ENCODE peak calls at places on chromosomes 11 and 22, in nine cellular contexts. One of them, this sample, is unnamed.

GRCh38 chr11:89184021-89184420 is 6.3 kb downstream of the TYR start:
- DNase-seq in cardiac muscle cell: no peak
- DNase-seq in psoas muscle: no peak
- DNase-seq in neural progenitor cell: no peak
- DNase-seq in ovary: no peak
- DNase-seq in PC-3: peak; percentile 26
- DNase-seq in colonic mucosa: no peak
- DNase-seq in right lobe of liver: no peak
- DNase-seq in IMR-90: peak; percentile 55
- DNase-seq in this sample: no peak

GRCh38 chr22:17065433-17065832 is 19.4 kb upstream of the IL17RA start:
- DNase-seq in right lobe of liver: no peak
- DNase-seq in PC-3: no peak
- DNase-seq in cardiac muscle cell: no peak
- DNase-seq in colonic mucosa: no peak
- DNase-seq in neural progenitor cell: no peak
- DNase-seq in IMR-90: no peak
- DNase-seq in psoas muscle: peak; percentile 60
- DNase-seq in ovary: no peak
- DNase-seq in this sample: no peak

GRCh38 chr11:132846080-132846479 is 686.2 kb downstream of the OPCML start:
- DNase-seq in right lobe of liver: no peak
- DNase-seq in IMR-90: no peak
- DNase-seq in cardiac muscle cell: no peak
- DNase-seq in psoas muscle: no peak
- DNase-seq in PC-3: no peak
- DNase-seq in colonic mucosa: no peak
- DNase-seq in neural progenitor cell: no peak
- DNase-seq in ovary: no peak
- DNase-seq in this sample: no peak

GRCh38 chr22:17131686-17132085 is 10.5 kb upstream of the TMEM121B start:
- DNase-seq in psoas muscle: no peak
- DNase-seq in neural progenitor cell: peak; percentile 65
- DNase-seq in right lobe of liver: no peak
- DNase-seq in cardiac muscle cell: no peak
- DNase-seq in IMR-90: no peak
- DNase-seq in ovary: no peak
- DNase-seq in PC-3: no peak
- DNase-seq in colonic mucosa: no peak
- DNase-seq in this sample: no peak

GRCh38 chr11:93468286-93468685 is 74.9 kb downstream of the SMCO4 start:
- DNase-seq in PC-3: no peak
- DNase-seq in colonic mucosa: no peak
- DNase-seq in cardiac muscle cell: no peak
- DNase-seq in IMR-90: no peak
- DNase-seq in psoas muscle: no peak
- DNase-seq in neural progenitor cell: no peak
- DNase-seq in right lobe of liver: no peak
- DNase-seq in ovary: no peak
- DNase-seq in this sample: no peak

GRCh38 chr11:69122642-69123431 is 32.9 kb upstream of the SMIM38 start:
- DNase-seq in psoas muscle: peak; percentile 59
- DNase-seq in PC-3: peak; percentile 100
- DNase-seq in ovary: peak; percentile 59
- DNase-seq in colonic mucosa: peak; percentile 92
- DNase-seq in cardiac muscle cell: peak; percentile 69
- DNase-seq in neural progenitor cell: peak; percentile 80
- DNase-seq in right lobe of liver: no peak
- DNase-seq in IMR-90: peak; percentile 70
- DNase-seq in this sample: peak; percentile 58

GRCh38 chr22:45504703-45505341 is 2.1 kb downstream of the FBLN1 start:
- DNase-seq in cardiac muscle cell: peak; percentile 81
- DNase-seq in psoas muscle: peak; percentile 79
- DNase-seq in colonic mucosa: no peak
- DNase-seq in right lobe of liver: no peak
- DNase-seq in ovary: peak; percentile 71
- DNase-seq in IMR-90: peak; percentile 37
- DNase-seq in neural progenitor cell: peak; percentile 95
- DNase-seq in PC-3: no peak
- DNase-seq in this sample: no peak

GRCh38 chr11:68982134-68982533 is 1.3 kb upstream of the MRGPRD start:
- DNase-seq in ovary: no peak
- DNase-seq in PC-3: no peak
- DNase-seq in neural progenitor cell: no peak
- DNase-seq in psoas muscle: no peak
- DNase-seq in IMR-90: no peak
- DNase-seq in colonic mucosa: no peak
- DNase-seq in cardiac muscle cell: no peak
- DNase-seq in right lobe of liver: no peak
- DNase-seq in this sample: no peak

GRCh38 chr11:130611791-130612251 is 163.4 kb downstream of the ADAMTS15 start:
- DNase-seq in right lobe of liver: no peak
- DNase-seq in IMR-90: peak; percentile 88
- DNase-seq in colonic mucosa: no peak
- DNase-seq in ovary: no peak
- DNase-seq in PC-3: peak; percentile 52
- DNase-seq in cardiac muscle cell: peak; percentile 78
- DNase-seq in neural progenitor cell: no peak
- DNase-seq in psoas muscle: no peak
- DNase-seq in this sample: peak; percentile 66

GRCh38 chr11:131038597-131038996 is 122.3 kb upstream of the SNX19 start:
- DNase-seq in IMR-90: no peak
- DNase-seq in colonic mucosa: no peak
- DNase-seq in psoas muscle: no peak
- DNase-seq in cardiac muscle cell: peak; percentile 29
- DNase-seq in neural progenitor cell: peak; percentile 51
- DNase-seq in PC-3: peak; percentile 79
- DNase-seq in ovary: no peak
- DNase-seq in right lobe of liver: no peak
- DNase-seq in this sample: peak; percentile 31

GRCh38 chr11:130801287-130802146 is 114.8 kb downstream of the SNX19 start:
- DNase-seq in cardiac muscle cell: no peak
- DNase-seq in psoas muscle: no peak
- DNase-seq in colonic mucosa: no peak
- DNase-seq in ovary: no peak
- DNase-seq in IMR-90: peak; percentile 53
- DNase-seq in PC-3: peak; percentile 96
- DNase-seq in right lobe of liver: no peak
- DNase-seq in neural progenitor cell: no peak
- DNase-seq in this sample: peak; percentile 28

GRCh38 chr11:46248270-46249102 is 29.0 kb upstream of the CREB3L1 start:
- DNase-seq in right lobe of liver: no peak
- DNase-seq in PC-3: peak; percentile 87
- DNase-seq in colonic mucosa: no peak
- DNase-seq in ovary: no peak
- DNase-seq in cardiac muscle cell: peak; percentile 93
- DNase-seq in psoas muscle: no peak
- DNase-seq in neural progenitor cell: no peak
- DNase-seq in IMR-90: peak; percentile 98
- DNase-seq in this sample: peak; percentile 98

GRCh38 chr22:31488988-31489617 is 539 bp downstream of the EIF4ENIF1 start:
- DNase-seq in psoas muscle: peak; percentile 71
- DNase-seq in IMR-90: peak; percentile 7
- DNase-seq in right lobe of liver: peak; percentile 63
- DNase-seq in ovary: peak; percentile 62
- DNase-seq in colonic mucosa: peak; percentile 45
- DNase-seq in neural progenitor cell: peak; percentile 72
- DNase-seq in cardiac muscle cell: peak; percentile 46
- DNase-seq in PC-3: peak; percentile 4
- DNase-seq in this sample: peak; percentile 9

GRCh38 chr11:62560566-62561103 is 13.1 kb downstream of the EEF1G start:
- DNase-seq in right lobe of liver: peak; percentile 79
- DNase-seq in ovary: peak; percentile 87
- DNase-seq in IMR-90: peak; percentile 98
- DNase-seq in psoas muscle: peak; percentile 94
- DNase-seq in cardiac muscle cell: peak; percentile 98
- DNase-seq in neural progenitor cell: peak; percentile 91
- DNase-seq in PC-3: peak; percentile 99
- DNase-seq in colonic mucosa: peak; percentile 92
- DNase-seq in this sample: peak; percentile 96

GRCh38 chr11:72534859-72535547 is 100.7 kb upstream of the CLPB start:
- DNase-seq in colonic mucosa: no peak
- DNase-seq in cardiac muscle cell: no peak
- DNase-seq in PC-3: peak; percentile 40
- DNase-seq in right lobe of liver: no peak
- DNase-seq in ovary: no peak
- DNase-seq in psoas muscle: no peak
- DNase-seq in IMR-90: no peak
- DNase-seq in neural progenitor cell: peak; percentile 13
- DNase-seq in this sample: no peak
- TF ChIP-seq CTCF in colonic mucosa: no peak
- TF ChIP-seq CTCF in cardiac muscle cell: no peak
- TF ChIP-seq CTCF in PC-3: peak; percentile 22
- TF ChIP-seq CTCF in right lobe of liver: no peak
- TF ChIP-seq CTCF in ovary: no peak
- TF ChIP-seq CTCF in psoas muscle: no peak
- TF ChIP-seq CTCF in IMR-90: no peak
- TF ChIP-seq CTCF in neural progenitor cell: peak; percentile 20
- TF ChIP-seq CTCF in this sample: peak; percentile 39

DNA sequence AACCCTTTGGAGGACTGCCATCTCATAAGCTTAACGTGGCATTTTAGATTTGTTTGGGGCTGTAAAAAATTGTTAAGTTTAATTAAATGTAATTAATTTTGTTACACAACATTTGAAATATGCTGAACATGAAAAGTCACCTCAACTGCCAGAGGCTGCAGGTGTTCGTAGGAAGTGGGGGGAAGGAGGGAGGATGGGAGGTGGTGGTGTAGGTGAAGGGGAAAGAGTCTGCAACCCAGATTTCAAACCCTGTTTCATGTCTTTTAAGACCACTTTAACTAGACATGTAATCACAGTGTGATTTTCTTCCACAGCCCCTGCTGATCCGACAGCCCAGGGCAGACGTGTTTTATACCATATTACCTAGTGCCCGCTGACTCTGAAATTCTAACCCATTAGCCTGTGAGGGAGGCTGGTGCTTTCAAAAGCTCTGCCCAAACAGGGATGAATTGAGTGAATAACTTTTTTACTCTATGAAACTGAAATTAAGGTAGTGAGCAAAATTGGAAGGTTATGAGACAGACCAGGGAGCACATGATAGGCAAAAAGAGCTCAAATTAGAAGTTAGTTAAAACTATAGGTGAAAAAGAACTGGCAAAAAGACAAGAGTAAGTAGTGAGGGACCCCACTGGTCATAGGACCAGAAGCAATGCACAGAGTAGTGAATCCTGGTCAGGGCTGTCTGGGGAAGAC is 279.8 kb downstream of the DDX10 start:
- DNase-seq in PC-3: no peak
- DNase-seq in cardiac muscle cell: no peak
- DNase-seq in IMR-90: no peak
- DNase-seq in ovary: no peak
- DNase-seq in colonic mucosa: no peak
- DNase-seq in neural progenitor cell: no peak
- DNase-seq in psoas muscle: no peak
- DNase-seq in right lobe of liver: no peak
- DNase-seq in this sample: no peak
- H3K27ac ChIP-seq in PC-3: no peak overlapping the region
- H3K27ac ChIP-seq in cardiac muscle cell: no peak overlapping the region
- H3K27ac ChIP-seq in IMR-90: no peak overlapping the region
- H3K27ac ChIP-seq in ovary: no peak overlapping the region
- H3K27ac ChIP-seq in colonic mucosa: no peak overlapping the region
- H3K27ac ChIP-seq in neural progenitor cell: no peak overlapping the region
- H3K27ac ChIP-seq in psoas muscle: no peak overlapping the region
- H3K27ac ChIP-seq in right lobe of liver: no peak overlapping the region
- H3K27ac ChIP-seq in this sample: no peak overlapping the region

DNA sequence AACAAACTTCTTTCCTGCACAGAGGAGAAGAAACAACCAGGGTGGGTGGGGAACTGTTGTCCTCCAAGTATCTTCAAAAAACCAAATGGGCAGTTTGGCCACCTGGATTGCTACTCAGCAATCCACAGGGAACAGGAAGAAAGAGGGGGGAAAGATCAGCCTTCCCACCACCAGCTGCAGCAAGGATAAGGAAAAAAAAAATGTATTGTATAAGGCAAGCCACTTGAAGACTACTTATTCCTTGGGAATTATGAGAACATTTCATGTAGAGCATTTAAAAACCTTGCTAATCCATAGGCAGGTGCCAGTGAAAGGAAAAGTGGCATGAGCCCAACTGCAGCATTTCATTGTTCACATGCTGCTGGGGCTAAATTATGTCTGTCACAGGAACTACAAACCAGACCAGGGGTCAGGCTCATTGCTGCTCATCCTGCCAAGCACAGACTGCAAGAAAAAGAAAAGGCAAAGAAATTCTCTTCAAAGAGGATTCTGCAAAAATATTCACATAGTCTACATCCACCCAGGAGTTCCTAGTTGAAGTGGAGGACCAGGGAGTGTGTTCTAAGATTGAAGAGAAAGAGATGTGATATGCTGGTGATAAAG is 2.2 kb downstream of the RAB30 start:
- DNase-seq in colonic mucosa: no peak
- DNase-seq in ovary: no peak
- DNase-seq in psoas muscle: no peak
- DNase-seq in right lobe of liver: no peak
- DNase-seq in cardiac muscle cell: peak; percentile 12
- DNase-seq in neural progenitor cell: peak; percentile 9
- DNase-seq in IMR-90: no peak
- DNase-seq in PC-3: no peak
- DNase-seq in this sample: no peak
- H3K4me3 ChIP-seq in colonic mucosa: no peak overlapping the region
- H3K4me3 ChIP-seq in ovary: peak overlapping the region; percentile 57
- H3K4me3 ChIP-seq in psoas muscle: peak overlapping the region; percentile 68
- H3K4me3 ChIP-seq in right lobe of liver: no peak overlapping the region
- H3K4me3 ChIP-seq in cardiac muscle cell: no peak overlapping the region
- H3K4me3 ChIP-seq in neural progenitor cell: no peak overlapping the region
- H3K4me3 ChIP-seq in IMR-90: peak overlapping the region; percentile 48
- H3K4me3 ChIP-seq in PC-3: peak overlapping the region; percentile 86
- H3K4me3 ChIP-seq in this sample: peak overlapping the region; percentile 98

GRCh38 chr22:32967285-32968101 is 90.7 kb downstream of the SYN3 start:
- DNase-seq in right lobe of liver: peak; percentile 67
- DNase-seq in ovary: no peak
- DNase-seq in IMR-90: no peak
- DNase-seq in PC-3: no peak
- DNase-seq in neural progenitor cell: no peak
- DNase-seq in cardiac muscle cell: no peak
- DNase-seq in psoas muscle: no peak
- DNase-seq in colonic mucosa: no peak
- DNase-seq in this sample: no peak

GRCh38 chr22:32971252-32971651 is 86.9 kb downstream of the SYN3 start:
- DNase-seq in ovary: no peak
- DNase-seq in neural progenitor cell: no peak
- DNase-seq in colonic mucosa: no peak
- DNase-seq in psoas muscle: no peak
- DNase-seq in cardiac muscle cell: no peak
- DNase-seq in IMR-90: no peak
- DNase-seq in right lobe of liver: no peak
- DNase-seq in PC-3: no peak
- DNase-seq in this sample: no peak

GRCh38 chr22:32964411-32965057 is 93.6 kb downstream of the SYN3 start:
- DNase-seq in ovary: no peak
- DNase-seq in psoas muscle: no peak
- DNase-seq in colonic mucosa: no peak
- DNase-seq in cardiac muscle cell: no peak
- DNase-seq in IMR-90: no peak
- DNase-seq in PC-3: no peak
- DNase-seq in right lobe of liver: no peak
- DNase-seq in neural progenitor cell: no peak
- DNase-seq in this sample: no peak

DNA sequence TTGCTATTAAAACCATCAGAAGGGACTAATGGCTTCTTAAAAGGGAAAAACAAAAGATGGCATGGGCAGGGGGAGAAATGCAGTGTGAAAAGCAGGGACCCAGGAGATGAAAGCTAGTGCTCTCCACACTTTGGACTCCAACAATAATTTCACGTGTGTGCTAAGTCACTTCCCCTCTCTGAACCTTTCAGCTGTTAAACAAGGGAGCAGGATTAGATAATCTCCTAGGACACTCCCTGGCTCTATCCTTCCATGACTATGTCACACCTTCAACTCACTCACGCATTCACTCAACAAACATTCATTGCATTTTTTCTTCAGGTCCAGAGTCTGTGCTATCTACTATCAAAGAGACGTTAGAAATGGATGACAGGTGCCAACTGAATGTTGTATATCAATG is 88.7 kb downstream of the SYN3 start:
- DNase-seq in right lobe of liver: no peak
- DNase-seq in psoas muscle: no peak
- DNase-seq in cardiac muscle cell: no peak
- DNase-seq in ovary: no peak
- DNase-seq in IMR-90: no peak
- DNase-seq in colonic mucosa: no peak
- DNase-seq in neural progenitor cell: no peak
- DNase-seq in PC-3: no peak
- DNase-seq in this sample: no peak
- TF ChIP-seq CTCF in right lobe of liver: no peak
- TF ChIP-seq CTCF in psoas muscle: no peak
- TF ChIP-seq CTCF in cardiac muscle cell: no peak
- TF ChIP-seq CTCF in ovary: no peak
- TF ChIP-seq CTCF in IMR-90: no peak
- TF ChIP-seq CTCF in colonic mucosa: no peak
- TF ChIP-seq CTCF in neural progenitor cell: no peak
- TF ChIP-seq CTCF in PC-3: no peak
- TF ChIP-seq CTCF in this sample: no peak

This sample was measured in brain microvascular endothelial cell.